ENCODE peak calls at places on chromosomes 11 and 22, in nine cellular contexts. X, K, Y, A, D, W, C, Z and O are unnamed samples.

GRCh38 chr11:11311169-11311568 is 41.9 kb downstream of the CSNK2A3 start:
- DNase-seq in X (no peak), K (no peak), Y (no peak), A (no peak), D (no peak), W (no peak), C (no peak), Z (no peak), O (no peak)

GRCh38 chr11:101566626-101567025 is 17.2 kb downstream of the TRPC6 start:
- DNase-seq in X (no peak), K (no peak), Y (no peak), A (no peak), D (no peak), W (no peak), C (no peak), Z (no peak), O (no peak)

GRCh38 chr11:99199336-99199735 is 178.6 kb downstream of the CNTN5 start:
- DNase-seq in X (no peak), K (no peak), Y (peak; percentile 3), A (no peak), D (no peak), W (no peak), C (no peak), Z (no peak), O (no peak)

GRCh38 chr11:59197990-59198389 is 14.7 kb downstream of the MPEG1 start:
- DNase-seq in X (no peak), K (peak; percentile 68), Y (peak; percentile 88), A (no peak), D (no peak), W (no peak), C (no peak), Z (no peak), O (no peak)

GRCh38 chr11:88188251-88189030 is 13.2 kb upstream of the RAB38 start:
- DNase-seq in X (no peak), K (no peak), Y (peak; percentile 58), A (no peak), D (no peak), W (no peak), C (no peak), Z (no peak), O (no peak)

GRCh38 chr11:13364388-13364787 is 86.8 kb downstream of the BMAL1 start:
- DNase-seq in X (no peak), K (no peak), Y (no peak), A (no peak), D (no peak), W (no peak), C (no peak), Z (no peak), O (peak; percentile 21)

GRCh38 chr11:12617632-12618031 is 56.6 kb upstream of the TEAD1 start:
- DNase-seq in X (no peak), K (no peak), Y (no peak), A (no peak), D (no peak), W (no peak), C (no peak), Z (no peak), O (no peak)

GRCh38 chr11:118295834-118296454 is 8.6 kb upstream of the CD3E start:
- DNase-seq in X (peak; percentile 38), K (peak; percentile 12), Y (peak; percentile 41), A (no peak), D (no peak), W (peak; percentile 22), C (peak; percentile 45), Z (no peak), O (peak; percentile 74)

GRCh38 chr11:116946414-116946813 is 109.0 kb upstream of the APOA1 start:
- DNase-seq in X (no peak), K (peak; percentile 59), Y (peak; percentile 17), A (no peak), D (no peak), W (no peak), C (no peak), Z (no peak), O (peak; percentile 24)

GRCh38 chr22:21818487-21819182 is 48.8 kb downstream of the MAPK1 start:
- DNase-seq in X (no peak), K (no peak), Y (no peak), A (no peak), D (no peak), W (no peak), C (no peak), Z (no peak), O (no peak)

GRCh38 chr11:24453129-24453723 is 43.6 kb upstream of the LUZP2 start:
- DNase-seq in X (no peak), K (peak; percentile 1), Y (no peak), A (no peak), D (no peak), W (no peak), C (no peak), Z (no peak), O (no peak)

GRCh38 chr11:95522871-95523270 is 266.7 kb downstream of the FAM76B start:
- DNase-seq in X (no peak), K (peak; percentile 45), Y (no peak), A (no peak), D (no peak), W (no peak), C (no peak), Z (no peak), O (peak; percentile 89)

GRCh38 chr22:24593810-24594568 is 1.1 kb upstream of the LRRC75B start:
- DNase-seq in X (no peak), K (no peak), Y (no peak), A (no peak), D (no peak), W (no peak), C (no peak), Z (no peak), O (no peak)

GRCh38 chr11:7672276-7672959 is 882 bp downstream of the CYB5R2 start:
- DNase-seq in X (no peak), K (no peak), Y (no peak), A (no peak), D (no peak), W (no peak), C (no peak), Z (peak; percentile 85), O (no peak)

GRCh38 chr11:35165416-35166368 is 26.7 kb downstream of the CD44 start:
- DNase-seq in X (peak; percentile 99), K (peak; percentile 50), Y (peak; percentile 87), A (no peak), D (peak; percentile 88), W (peak; percentile 83), C (peak; percentile 97), Z (no peak), O (peak; percentile 71)

GRCh38 chr22:23061471-23062280 is 8.6 kb upstream of the GNAZ start:
- DNase-seq in X (no peak), K (no peak), Y (no peak), A (no peak), D (no peak), W (no peak), C (no peak), Z (no peak), O (no peak)

GRCh38 chr22:17379939-17380710 is 10.9 kb downstream of the CECR2 start:
- DNase-seq in X (no peak), K (no peak), Y (no peak), A (no peak), D (no peak), W (no peak), C (no peak), Z (no peak), O (no peak)
- H3K4me3 ChIP-seq in X (no peak overlapping the region), K (no peak overlapping the region), Y (no peak overlapping the region), A (no peak overlapping the region), D (no peak overlapping the region), W (no peak overlapping the region), C (no peak overlapping the region), Z (no peak overlapping the region), O (no peak overlapping the region)

DNA sequence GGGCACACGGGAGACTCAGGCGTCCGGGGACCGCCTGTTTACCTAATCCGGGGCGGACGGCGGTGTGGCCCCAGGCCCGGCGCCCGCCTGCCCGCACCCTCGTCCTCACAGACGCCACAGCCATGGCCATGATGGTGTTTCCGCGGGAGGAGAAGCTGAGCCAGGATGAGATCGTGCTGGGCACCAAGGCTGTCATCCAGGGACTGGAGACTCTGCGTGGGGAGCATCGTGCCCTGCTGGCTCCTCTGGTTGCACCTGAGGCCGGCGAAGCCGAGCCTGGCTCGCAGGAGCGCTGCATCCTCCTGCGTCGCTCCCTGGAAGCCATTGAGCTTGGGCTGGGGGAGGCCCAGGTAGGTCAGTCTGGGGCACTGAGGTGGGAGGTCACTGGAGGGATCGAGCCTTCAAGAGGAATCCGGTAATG is 10.0 kb upstream of the RAB1B start:
- DNase-seq in X (no peak), K (no peak), Y (no peak), A (no peak), D (no peak), W (no peak), C (no peak), Z (no peak), O (no peak)
- H3K27ac ChIP-seq in X (peak overlapping the region; percentile 98), K (peak overlapping the region; percentile 72), Y (peak overlapping the region; percentile 73), A (no peak overlapping the region), D (peak overlapping the region; percentile 98), W (peak overlapping the region; percentile 88), C (peak overlapping the region; percentile 98), Z (no peak overlapping the region), O (peak overlapping the region; percentile 23)

DNA sequence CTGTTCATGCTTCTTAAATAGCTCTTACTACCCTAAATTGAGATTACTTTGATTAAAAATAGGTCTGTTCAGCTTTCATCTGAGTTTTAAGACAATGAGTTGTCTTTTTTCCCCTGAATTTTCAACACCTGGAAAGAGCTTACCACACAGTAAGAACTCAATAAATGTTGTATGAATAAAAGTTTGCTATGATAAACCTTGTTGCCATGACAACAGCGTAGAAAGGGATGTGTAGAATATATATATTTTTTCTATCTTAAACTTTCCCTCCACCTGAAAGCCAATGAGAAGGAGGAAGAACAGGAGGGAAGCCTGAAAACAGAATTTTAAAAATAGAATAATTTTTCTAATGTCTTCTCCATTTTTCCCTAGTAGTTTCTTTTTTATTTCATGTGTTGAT is 3.4 kb downstream of the IL18 start:
- DNase-seq in X (no peak), K (no peak), Y (no peak), A (no peak), D (no peak), W (no peak), C (no peak), Z (no peak), O (no peak)
- H3K4me3 ChIP-seq in X (no peak overlapping the region), K (no peak overlapping the region), Y (no peak overlapping the region), A (no peak overlapping the region), D (no peak overlapping the region), W (no peak overlapping the region), C (no peak overlapping the region), Z (no peak overlapping the region), O (no peak overlapping the region)

GRCh38 chr11:69843529-69843921 is 24.3 kb upstream of the FGF3 start:
- DNase-seq in X (no peak), K (no peak), Y (no peak), A (no peak), D (no peak), W (no peak), C (no peak), Z (no peak), O (no peak)

GRCh38 chr11:69841170-69841858 is 22.1 kb upstream of the FGF3 start:
- DNase-seq in X (no peak), K (no peak), Y (no peak), A (no peak), D (no peak), W (no peak), C (no peak), Z (no peak), O (no peak)

GRCh38 chr11:69842746-69843528 is 23.7 kb upstream of the FGF3 start:
- DNase-seq in X (no peak), K (no peak), Y (no peak), A (no peak), D (no peak), W (no peak), C (no peak), Z (no peak), O (no peak)

GRCh38 chr11:69840371-69841169 is 21.4 kb upstream of the FGF3 start:
- DNase-seq in X (no peak), K (no peak), Y (no peak), A (no peak), D (no peak), W (no peak), C (no peak), Z (no peak), O (peak; percentile 55)

GRCh38 chr11:69841859-69842698 is 22.9 kb upstream of the FGF3 start:
- DNase-seq in X (no peak), K (peak; percentile 13), Y (peak; percentile 17), A (no peak), D (no peak), W (no peak), C (no peak), Z (peak; percentile 62), O (no peak)
- H3K27ac ChIP-seq in X (no peak overlapping the region), K (no peak overlapping the region), Y (no peak overlapping the region), A (no peak overlapping the region), D (no peak overlapping the region), W (no peak overlapping the region), C (no peak overlapping the region), Z (no peak overlapping the region), O (no peak overlapping the region)